ENCODE peak calls at places on chromosomes 16 and 17, in ten cellular contexts. X is stimulated activated CD4-positive, alpha-beta T cell treated with anti-CD3 and anti-CD28 coated beads, Interleukin-1b, Interleukin-23, amount 100 ng/mL, for 4 hours; M is central memory CD4-positive, alpha-beta T cell; I is CD8-positive, alpha-beta T cell; Z is colonic mucosa; T is kidney tubule cell; E is LoVo; R is amygdala; J is A549; P is MG63. B is an unnamed sample.
A peak's percentile ranks its signal among the peaks of the same experiment; 100 is the strongest.

GRCh38 chr17:17484451-17484899 is 7.7 kb downstream of the MED9 start:
- DNase-seq in X (no peak), E (no peak), Z (no peak), J (no peak), R (no peak), P (peak; percentile 9), I (no peak), T (peak; percentile 32), M (no peak), B (no peak)

GRCh38 chr17:44267165-44267455 is 825 bp downstream of the SLC4A1 start:
- DNase-seq in R (no peak), I (no peak), Z (no peak), M (no peak), X (no peak), J (no peak), T (no peak), E (no peak), P (no peak), B (no peak)

GRCh38 chr17:68491864-68492263 is 20.4 kb upstream of the PRKAR1A start:
- DNase-seq in P (peak; percentile 24), M (no peak), J (no peak), Z (peak; percentile 62), E (no peak), I (no peak), X (no peak), R (no peak), T (no peak), B (no peak)

GRCh38 chr17:73663614-73664013 is 19.4 kb upstream of the SDK2 start:
- DNase-seq in Z (no peak), J (no peak), I (no peak), E (no peak), R (no peak), P (no peak), M (no peak), T (no peak), X (no peak), B (no peak)

GRCh38 chr17:59418732-59419166 is 87.3 kb downstream of the YPEL2 start:
- DNase-seq in R (no peak), J (no peak), T (no peak), Z (no peak), E (no peak), P (no peak), X (no peak), M (no peak), I (no peak), B (no peak)

GRCh38 chr16:85471469-85472431 is 141.4 kb upstream of the GSE1 start:
- DNase-seq in T (no peak), M (no peak), Z (peak; percentile 71), R (no peak), I (no peak), P (no peak), E (peak; percentile 48), X (no peak), J (no peak), B (no peak)

GRCh38 chr16:84617068-84617630 is 729 bp downstream of the COTL1 start:
- DNase-seq in P (peak; percentile 23), M (peak; percentile 48), E (no peak), I (peak; percentile 49), Z (no peak), T (peak; percentile 34), R (no peak), X (peak; percentile 44), J (no peak), B (no peak)

GRCh38 chr16:50195756-50196155 is 42.6 kb downstream of the TENT4B start:
- DNase-seq in I (no peak), E (no peak), M (no peak), R (no peak), T (no peak), P (no peak), J (no peak), X (no peak), Z (no peak), B (no peak)

GRCh38 chr16:74073471-74073870 is 223.1 kb upstream of the PSMD7 start:
- DNase-seq in P (peak; percentile 66), M (no peak), T (no peak), J (no peak), X (no peak), I (no peak), E (no peak), R (no peak), Z (no peak), B (no peak)

GRCh38 chr16:50940275-50940854 is 198.5 kb downstream of the CYLD start:
- DNase-seq in J (no peak), I (no peak), Z (no peak), P (no peak), M (no peak), E (no peak), T (peak; percentile 23), R (no peak), X (no peak), B (no peak)

GRCh38 chr16:70694088-70694487 is 8.2 kb upstream of the MTSS2 start:
- DNase-seq in X (no peak), R (no peak), P (peak; percentile 89), J (peak; percentile 95), M (no peak), E (peak; percentile 37), Z (no peak), I (no peak), T (peak; percentile 95), B (no peak)

GRCh38 chr17:82674656-82675475 is 23.6 kb downstream of the RAB40B start:
- DNase-seq in P (no peak), M (no peak), J (no peak), I (no peak), R (peak; percentile 48), Z (peak; percentile 52), X (no peak), T (no peak), E (no peak), B (no peak)

GRCh38 chr16:12494716-12495115 is 309.0 kb downstream of the CPPED1 start:
- DNase-seq in J (no peak), M (no peak), T (no peak), P (no peak), X (no peak), R (no peak), I (no peak), E (no peak), Z (no peak), B (no peak)

GRCh38 chr17:47806913-47807255 is 14.7 kb downstream of the OSBPL7 start:
- DNase-seq in E (no peak), I (no peak), J (no peak), X (no peak), P (no peak), R (no peak), Z (no peak), M (no peak), T (no peak), B (no peak)

GRCh38 chr16:64437706-64438329 is 684.0 kb downstream of the CDH11 start:
- DNase-seq in P (no peak), X (no peak), J (no peak), I (no peak), R (no peak), E (no peak), Z (no peak), T (no peak), M (no peak), B (no peak)

GRCh38 chr17:78104540-78104941 is 24.0 kb downstream of the TMC6 start:
- DNase-seq in J (no peak), X (no peak), I (no peak), P (no peak), R (no peak), T (no peak), M (no peak), E (no peak), Z (no peak), B (no peak)

GRCh38 chr17:33038740-33039139 is 47.1 kb downstream of the SPACA3 start:
- DNase-seq in R (no peak), E (no peak), J (peak; percentile 57), I (no peak), T (peak; percentile 61), Z (peak; percentile 52), M (no peak), P (peak; percentile 15), X (no peak), B (no peak)

GRCh38 chr16:87955302-87956168 is 4.3 kb downstream of the BANP start:
- DNase-seq in Z (no peak), T (no peak), J (no peak), M (no peak), I (no peak), P (no peak), R (no peak), X (no peak), E (no peak), B (no peak)

GRCh38 chr17:43839670-43840101 is 6.7 kb upstream of the MPP3 start:
- DNase-seq in Z (peak; percentile 85), M (no peak), J (peak; percentile 72), R (no peak), E (peak; percentile 87), P (no peak), X (no peak), T (peak; percentile 81), I (no peak), B (no peak)

GRCh38 chr16:30032083-30032819 is 1.2 kb upstream of the TLCD3B start:
- DNase-seq in Z (peak; percentile 61), I (peak; percentile 62), T (peak; percentile 66), E (peak; percentile 71), R (peak; percentile 17), J (no peak), P (peak; percentile 44), X (peak; percentile 30), M (peak; percentile 58), B (peak; percentile 24)